ENCODE peak calls at places on chromosomes 11 and 22, in six cellular contexts. V is stomach, K is H1, L is A549, R is suprapubic skin, G is transverse colon. O is an unnamed sample.

GRCh38 chr22:38715176-38715764 is 9.5 kb downstream of the GTPBP1 start:
- DNase-seq in V (no peak), K (no peak), L (no peak), R (no peak), G (no peak), O (no peak)

GRCh38 chr11:69661413-69661715 is 13.8 kb downstream of the LTO1 start:
- DNase-seq in V (no peak), K (no peak), L (no peak), R (no peak), G (no peak), O (no peak)

GRCh38 chr11:95108671-95109551 is 19.3 kb downstream of the ENDOD1 start:
- DNase-seq in V (no peak), K (no peak), L (no peak), R (no peak), G (no peak), O (no peak)

GRCh38 chr11:22558638-22559037 is 67.0 kb downstream of the FANCF start:
- DNase-seq in V (no peak), K (no peak), L (no peak), R (no peak), G (no peak), O (no peak)

GRCh38 chr11:74647404-74647803 is 55.0 kb downstream of the POLD3 start:
- DNase-seq in V (no peak), K (no peak), L (no peak), R (no peak), G (no peak), O (no peak)

GRCh38 chr11:27411330-27411729 is 48.3 kb upstream of the CCDC34 start:
- DNase-seq in V (no peak), K (no peak), L (no peak), R (no peak), G (no peak), O (no peak)

GRCh38 chr22:32473388-32473952 is 1.1 kb upstream of the FBXO7 start:
- DNase-seq in V (no peak), K (peak; percentile 56), L (peak; percentile 12), R (no peak), G (peak; percentile 30), O (no peak)

GRCh38 chr22:44576311-44577260 is 78.6 kb upstream of the RTL6 start:
- DNase-seq in V (no peak), K (no peak), L (no peak), R (peak; percentile 52), G (no peak), O (no peak)

GRCh38 chr22:42111798-42112197 is 18.8 kb downstream of the CYP2D6 start:
- DNase-seq in V (no peak), K (no peak), L (no peak), R (no peak), G (no peak), O (no peak)

GRCh38 chr22:29867260-29867659 is 15.7 kb upstream of the MTMR3 start:
- DNase-seq in V (no peak), K (no peak), L (no peak), R (no peak), G (no peak), O (no peak)

GRCh38 chr11:130418756-130419155 is 9.7 kb downstream of the ADAMTS8 start:
- DNase-seq in V (no peak), K (no peak), L (no peak), R (no peak), G (no peak), O (no peak)

GRCh38 chr11:126104420-126104819 is 41.8 kb upstream of the CDON start:
- DNase-seq in V (no peak), K (peak; percentile 78), L (no peak), R (no peak), G (no peak), O (no peak)

GRCh38 chr22:50714150-50714549 is 23.9 kb upstream of the ACR start:
- DNase-seq in V (no peak), K (no peak), L (no peak), R (no peak), G (no peak), O (no peak)

GRCh38 chr11:66720223-66720898 is 8.7 kb downstream of the SPTBN2 start:
- DNase-seq in V (peak; percentile 52), K (peak; percentile 81), L (peak; percentile 45), R (no peak), G (peak; percentile 51), O (no peak)

GRCh38 chr22:45155050-45155840 is 8.5 kb upstream of the NUP50 start:
- DNase-seq in V (no peak), K (no peak), L (no peak), R (no peak), G (no peak), O (no peak)

GRCh38 chr11:44416776-44417175 is 106.8 kb upstream of the ALX4 start:
- DNase-seq in V (no peak), K (no peak), L (no peak), R (no peak), G (no peak), O (no peak)

GRCh38 chr22:31495343-31495742 is 993 bp upstream of the SFI1 start:
- DNase-seq in V (no peak), K (no peak), L (no peak), R (no peak), G (no peak), O (no peak)

GRCh38 chr11:82557274-82557673 is 176.4 kb downstream of the FAM181B start:
- DNase-seq in V (no peak), K (no peak), L (no peak), R (no peak), G (peak; percentile 28), O (peak; percentile 30)

GRCh38 chr11:69014084-69014935 is 1.3 kb upstream of the MRGPRF start:
- DNase-seq in V (peak; percentile 44), K (peak; percentile 61), L (no peak), R (no peak), G (peak; percentile 65), O (no peak)

GRCh38 chr22:26666035-26666338 is 8.6 kb downstream of the MIAT start:
- DNase-seq in V (no peak), K (no peak), L (no peak), R (no peak), G (no peak), O (no peak)

GRCh38 chr11:120294096-120294495 is 31.0 kb upstream of the TLCD5 start:
- DNase-seq in V (no peak), K (no peak), L (no peak), R (no peak), G (no peak), O (no peak)

GRCh38 chr11:61881397-61881796 is 9.9 kb downstream of the FADS3 start:
- DNase-seq in V (no peak), K (no peak), L (no peak), R (no peak), G (no peak), O (no peak)

GRCh38 chr22:49360746-49361145 is 466.9 kb downstream of the BRD1 start:
- DNase-seq in V (no peak), K (no peak), L (no peak), R (no peak), G (no peak), O (no peak)
- TF ChIP-seq EP300 in V (no peak), K (no peak), L (no peak), R (no peak), G (no peak), O (no peak)

DNA sequence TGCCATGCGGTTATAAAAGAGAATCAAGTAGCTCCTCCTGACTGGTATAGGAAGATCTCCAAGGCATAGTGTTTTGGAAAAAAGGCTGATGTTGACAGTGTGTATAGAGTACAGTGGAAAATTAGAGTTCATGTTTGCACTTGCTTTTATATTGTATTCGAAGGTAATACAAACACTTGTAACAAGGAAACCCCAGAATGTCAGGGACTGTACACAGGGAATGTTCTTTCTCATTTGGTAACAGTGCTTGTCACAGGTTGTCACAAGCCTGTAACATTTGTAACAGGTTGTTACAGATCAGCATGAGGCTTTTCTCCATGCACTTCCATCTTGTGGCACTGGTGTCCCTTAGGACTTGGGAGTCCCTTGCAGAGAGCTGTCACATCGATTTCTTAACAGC is 64.0 kb downstream of the GRK3 start:
- DNase-seq in V (no peak), K (no peak), L (no peak), R (no peak), G (no peak), O (no peak)
- H3K4me1 ChIP-seq in V (peaks cover 24% of the 10 kb centered on the region), K (no peaks in the 10 kb centered on the region), L (no peaks in the 10 kb centered on the region), R (peaks cover 34% of the 10 kb centered on the region), G (no peaks in the 10 kb centered on the region), O (no peaks in the 10 kb centered on the region)

GRCh38 chr11:59602432-59602831 is 13.1 kb downstream of the OSBP start:
- DNase-seq in V (no peak), K (no peak), L (no peak), R (no peak), G (no peak), O (no peak)
- TF ChIP-seq POLR2A in V (no peak), K (no peak), L (no peak), R (no peak), G (no peak), O (no peak)

GRCh38 chr11:11189501-11189900 is 163.5 kb downstream of the CSNK2A3 start:
- DNase-seq in V (no peak), K (no peak), L (no peak), R (no peak), G (no peak), O (no peak)
- TF ChIP-seq EP300 in V (no peak), K (no peak), L (no peak), R (no peak), G (no peak), O (no peak)

GRCh38 chr22:28239941-28240340 is 320.9 kb upstream of the PITPNB start:
- DNase-seq in V (no peak), K (no peak), L (no peak), R (no peak), G (no peak), O (no peak)
- H3K4me1 ChIP-seq in V (peaks cover 10% of the 10 kb centered on the region), K (no peaks in the 10 kb centered on the region), L (peaks cover 7% of the 10 kb centered on the region), R (no peaks in the 10 kb centered on the region), G (no peaks in the 10 kb centered on the region), O (no peaks in the 10 kb centered on the region)

GRCh38 chr11:85762226-85762625 is 48.7 kb downstream of the SYTL2 start:
- DNase-seq in V (no peak), K (no peak), L (no peak), R (no peak), G (no peak), O (no peak)

GRCh38 chr11:85758026-85758425 is 52.9 kb downstream of the SYTL2 start:
- DNase-seq in V (no peak), K (no peak), L (no peak), R (no peak), G (no peak), O (no peak)

GRCh38 chr11:85758480-85759039 is 52.4 kb downstream of the SYTL2 start:
- DNase-seq in V (no peak), K (no peak), L (no peak), R (no peak), G (no peak), O (no peak)

GRCh38 chr11:85756401-85757200 is 54.3 kb downstream of the SYTL2 start:
- DNase-seq in V (peak; percentile 58), K (no peak), L (no peak), R (no peak), G (peak; percentile 78), O (no peak)

GRCh38 chr11:85759915-85760314 is 51.0 kb downstream of the SYTL2 start:
- DNase-seq in V (no peak), K (no peak), L (no peak), R (no peak), G (no peak), O (no peak)
- TF ChIP-seq POLR2A in V (no peak), K (no peak), L (no peak), R (no peak), G (no peak), O (no peak)